ENCODE peak calls at places on chromosomes 11 and 22, in seven cellular contexts. One of them, this sample, is unnamed. For H3K27me3 and H3K36me3, the result is how much of the 10 kb centered on the place peaks cover.

GRCh38 chr11:75380716-75381420 is 18.4 kb upstream of the RPS3 start:
- DNase-seq in PC-3: peak
- DNase-seq in body of pancreas: peak
- DNase-seq in neural progenitor cell: no peak
- DNase-seq in BJ: no peak
- DNase-seq in SK-N-SH: no peak
- DNase-seq in gastrocnemius medialis: no peak
- DNase-seq in this sample: no peak

GRCh38 chr11:121053244-121053643 is 29.3 kb downstream of the TBCEL start:
- DNase-seq in gastrocnemius medialis: no peak
- DNase-seq in SK-N-SH: no peak
- DNase-seq in PC-3: no peak
- DNase-seq in BJ: no peak
- DNase-seq in body of pancreas: no peak
- DNase-seq in neural progenitor cell: no peak
- DNase-seq in this sample: no peak

GRCh38 chr11:64415286-64415685 is 56.3 kb downstream of the RPS6KA4 start:
- DNase-seq in gastrocnemius medialis: no peak
- DNase-seq in BJ: no peak
- DNase-seq in body of pancreas: no peak
- DNase-seq in neural progenitor cell: peak
- DNase-seq in PC-3: no peak
- DNase-seq in SK-N-SH: no peak
- DNase-seq in this sample: peak

GRCh38 chr11:126339866-126340434 is 15.5 kb upstream of the ST3GAL4 start:
- DNase-seq in neural progenitor cell: peak
- DNase-seq in BJ: no peak
- DNase-seq in PC-3: peak
- DNase-seq in body of pancreas: peak
- DNase-seq in gastrocnemius medialis: peak
- DNase-seq in SK-N-SH: no peak
- DNase-seq in this sample: no peak

GRCh38 chr11:1546077-1546535 is 26.0 kb downstream of the DUSP8 start:
- DNase-seq in SK-N-SH: no peak
- DNase-seq in PC-3: no peak
- DNase-seq in neural progenitor cell: no peak
- DNase-seq in gastrocnemius medialis: no peak
- DNase-seq in body of pancreas: peak
- DNase-seq in BJ: no peak
- DNase-seq in this sample: peak

GRCh38 chr11:106424111-106424510 is 346.6 kb downstream of the AASDHPPT start:
- DNase-seq in SK-N-SH: no peak
- DNase-seq in BJ: peak
- DNase-seq in gastrocnemius medialis: no peak
- DNase-seq in PC-3: peak
- DNase-seq in body of pancreas: no peak
- DNase-seq in neural progenitor cell: no peak
- DNase-seq in this sample: no peak

GRCh38 chr11:1015064-1015463 is 21.5 kb downstream of the MUC6 start:
- DNase-seq in SK-N-SH: no peak
- DNase-seq in body of pancreas: no peak
- DNase-seq in gastrocnemius medialis: no peak
- DNase-seq in BJ: no peak
- DNase-seq in neural progenitor cell: no peak
- DNase-seq in PC-3: no peak
- DNase-seq in this sample: no peak

GRCh38 chr11:125202977-125203376 is 38.4 kb downstream of the PKNOX2 start:
- DNase-seq in gastrocnemius medialis: no peak
- DNase-seq in body of pancreas: no peak
- DNase-seq in SK-N-SH: no peak
- DNase-seq in BJ: no peak
- DNase-seq in neural progenitor cell: no peak
- DNase-seq in PC-3: no peak
- DNase-seq in this sample: no peak

GRCh38 chr22:37443086-37443485 is 15.8 kb upstream of the ELFN2 start:
- DNase-seq in SK-N-SH: no peak
- DNase-seq in gastrocnemius medialis: no peak
- DNase-seq in body of pancreas: no peak
- DNase-seq in neural progenitor cell: no peak
- DNase-seq in BJ: no peak
- DNase-seq in PC-3: no peak
- DNase-seq in this sample: no peak

GRCh38 chr11:2381494-2382128 is 4.5 kb downstream of the CD81 start:
- DNase-seq in neural progenitor cell: no peak
- DNase-seq in SK-N-SH: no peak
- DNase-seq in PC-3: no peak
- DNase-seq in BJ: no peak
- DNase-seq in body of pancreas: no peak
- DNase-seq in gastrocnemius medialis: no peak
- DNase-seq in this sample: no peak

GRCh38 chr11:15341587-15341986 is 226.9 kb downstream of the INSC start:
- DNase-seq in body of pancreas: no peak
- DNase-seq in neural progenitor cell: peak
- DNase-seq in gastrocnemius medialis: no peak
- DNase-seq in BJ: no peak
- DNase-seq in SK-N-SH: no peak
- DNase-seq in PC-3: no peak
- DNase-seq in this sample: peak

GRCh38 chr11:73752216-73752867 is 8.5 kb downstream of the RAB6A start:
- DNase-seq in SK-N-SH: no peak
- DNase-seq in body of pancreas: peak
- DNase-seq in neural progenitor cell: no peak
- DNase-seq in BJ: no peak
- DNase-seq in gastrocnemius medialis: no peak
- DNase-seq in PC-3: no peak
- DNase-seq in this sample: no peak

GRCh38 chr11:96061094-96061493 is 137.2 kb upstream of the MTMR2 start:
- DNase-seq in body of pancreas: no peak
- DNase-seq in neural progenitor cell: no peak
- DNase-seq in BJ: no peak
- DNase-seq in gastrocnemius medialis: no peak
- DNase-seq in PC-3: no peak
- DNase-seq in SK-N-SH: no peak
- DNase-seq in this sample: no peak

GRCh38 chr11:57792870-57793269 is 31.3 kb downstream of the CTNND1 start:
- DNase-seq in PC-3: peak
- DNase-seq in SK-N-SH: no peak
- DNase-seq in BJ: no peak
- DNase-seq in gastrocnemius medialis: no peak
- DNase-seq in body of pancreas: no peak
- DNase-seq in neural progenitor cell: no peak
- DNase-seq in this sample: no peak

GRCh38 chr11:13023423-13023822 is 14.3 kb downstream of the RASSF10 start:
- DNase-seq in PC-3: no peak
- DNase-seq in SK-N-SH: no peak
- DNase-seq in neural progenitor cell: no peak
- DNase-seq in BJ: no peak
- DNase-seq in gastrocnemius medialis: no peak
- DNase-seq in body of pancreas: no peak
- DNase-seq in this sample: no peak

GRCh38 chr11:85048801-85049200 is 578.3 kb downstream of the DLG2 start:
- DNase-seq in gastrocnemius medialis: no peak
- DNase-seq in neural progenitor cell: no peak
- DNase-seq in BJ: no peak
- DNase-seq in SK-N-SH: no peak
- DNase-seq in body of pancreas: no peak
- DNase-seq in PC-3: no peak
- DNase-seq in this sample: no peak

GRCh38 chr11:120431633-120432032 is 79.9 kb upstream of the GRIK4 start:
- DNase-seq in gastrocnemius medialis: no peak
- DNase-seq in body of pancreas: no peak
- DNase-seq in PC-3: peak
- DNase-seq in BJ: no peak
- DNase-seq in SK-N-SH: peak
- DNase-seq in neural progenitor cell: peak
- DNase-seq in this sample: peak

GRCh38 chr11:127109796-127110195 is 109.2 kb upstream of the KIRREL3 start:
- DNase-seq in BJ: no peak
- DNase-seq in neural progenitor cell: no peak
- DNase-seq in PC-3: no peak
- DNase-seq in body of pancreas: no peak
- DNase-seq in gastrocnemius medialis: no peak
- DNase-seq in SK-N-SH: no peak
- DNase-seq in this sample: peak

GRCh38 chr22:23906641-23907040 is 12.5 kb downstream of the MIF start:
- DNase-seq in BJ: no peak
- DNase-seq in neural progenitor cell: no peak
- DNase-seq in SK-N-SH: no peak
- DNase-seq in gastrocnemius medialis: no peak
- DNase-seq in body of pancreas: no peak
- DNase-seq in PC-3: no peak
- DNase-seq in this sample: peak

GRCh38 chr22:28247667-28248363 is 328.8 kb upstream of the PITPNB start:
- DNase-seq in gastrocnemius medialis: no peak
- DNase-seq in body of pancreas: no peak
- DNase-seq in SK-N-SH: peak
- DNase-seq in BJ: no peak
- DNase-seq in PC-3: no peak
- DNase-seq in neural progenitor cell: peak
- DNase-seq in this sample: no peak

DNA sequence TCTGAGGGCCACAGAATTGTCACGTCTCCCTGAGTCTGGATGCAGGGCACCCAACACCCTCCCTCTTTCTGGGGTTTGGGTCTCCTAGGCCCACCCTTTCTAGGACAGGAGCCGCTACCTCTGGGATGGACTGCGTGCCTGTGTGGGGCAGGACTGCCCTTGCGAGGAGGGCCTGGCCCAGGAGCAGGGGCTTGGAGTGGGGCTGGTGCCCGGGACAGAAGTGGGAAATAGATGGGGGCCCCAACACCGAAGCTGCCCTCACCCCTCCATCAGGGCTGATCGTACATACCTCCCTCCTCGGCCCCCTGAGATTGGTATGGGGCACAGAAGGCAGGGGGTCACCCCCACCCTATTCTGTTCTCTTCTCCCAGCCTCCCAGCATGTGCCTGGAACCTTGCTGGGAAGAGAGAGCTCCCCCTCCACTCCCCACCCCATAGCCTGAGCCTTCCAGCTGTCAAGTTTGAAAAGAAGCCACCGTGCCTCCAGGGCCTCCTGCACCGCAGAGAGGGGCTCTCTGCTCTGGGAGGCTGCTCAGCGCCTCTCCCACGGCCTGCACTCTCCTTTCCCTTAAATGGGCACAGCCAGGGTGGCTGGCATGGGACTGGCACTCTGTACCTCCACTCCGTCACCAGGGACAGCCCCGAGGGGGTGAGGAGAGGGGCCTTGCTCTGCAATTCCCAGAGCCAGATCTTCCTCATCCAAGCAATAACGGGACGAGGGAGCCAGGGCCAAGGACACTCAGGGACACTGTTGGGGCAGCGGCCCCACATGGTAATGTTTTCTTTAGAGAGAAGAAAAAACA is 1.8 kb downstream of the LRRC10B start:
- DNase-seq in neural progenitor cell: no peak
- DNase-seq in body of pancreas: no peak
- DNase-seq in BJ: no peak
- DNase-seq in SK-N-SH: no peak
- DNase-seq in gastrocnemius medialis: no peak
- DNase-seq in PC-3: no peak
- DNase-seq in this sample: no peak
- H3K27me3 ChIP-seq in neural progenitor cell: half or more
- H3K27me3 ChIP-seq in body of pancreas: under half
- H3K27me3 ChIP-seq in BJ: under half
- H3K27me3 ChIP-seq in SK-N-SH: under half
- H3K27me3 ChIP-seq in gastrocnemius medialis: half or more
- H3K27me3 ChIP-seq in PC-3: under half
- H3K27me3 ChIP-seq in this sample: under half

DNA sequence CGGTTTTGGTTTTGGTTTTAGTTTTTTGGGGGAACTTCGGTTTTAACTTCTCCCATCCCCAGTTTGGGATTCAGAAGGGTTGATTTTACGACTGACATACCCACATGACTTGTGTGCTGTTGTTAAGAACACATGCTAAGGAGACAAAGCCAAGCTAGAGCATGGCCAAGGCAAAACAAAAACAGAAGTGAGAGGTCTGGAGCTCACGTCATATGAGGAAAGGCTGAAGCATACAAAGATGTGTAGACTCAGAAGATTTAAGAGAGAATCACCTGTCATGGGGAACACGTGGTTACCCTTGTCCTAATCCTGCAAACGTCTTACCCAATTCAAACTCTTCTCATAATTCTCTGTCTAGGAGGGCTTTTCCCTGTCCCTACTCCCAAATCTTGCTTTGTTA is 465.0 kb downstream of the FAM181B start:
- DNase-seq in BJ: no peak
- DNase-seq in PC-3: no peak
- DNase-seq in SK-N-SH: no peak
- DNase-seq in body of pancreas: no peak
- DNase-seq in neural progenitor cell: no peak
- DNase-seq in gastrocnemius medialis: no peak
- DNase-seq in this sample: no peak
- H3K4me3 ChIP-seq in BJ: no peak
- H3K4me3 ChIP-seq in PC-3: no peak
- H3K4me3 ChIP-seq in SK-N-SH: no peak
- H3K4me3 ChIP-seq in body of pancreas: no peak
- H3K4me3 ChIP-seq in neural progenitor cell: no peak
- H3K4me3 ChIP-seq in gastrocnemius medialis: no peak
- H3K4me3 ChIP-seq in this sample: no peak

GRCh38 chr11:10777806-10778205 is 26.8 kb downstream of the CTR9 start:
- DNase-seq in gastrocnemius medialis: no peak
- DNase-seq in body of pancreas: no peak
- DNase-seq in neural progenitor cell: no peak
- DNase-seq in BJ: no peak
- DNase-seq in SK-N-SH: no peak
- DNase-seq in PC-3: no peak
- DNase-seq in this sample: no peak
- H3K36me3 ChIP-seq in gastrocnemius medialis: under half
- H3K36me3 ChIP-seq in body of pancreas: under half
- H3K36me3 ChIP-seq in neural progenitor cell: under half
- H3K36me3 ChIP-seq in BJ: under half
- H3K36me3 ChIP-seq in SK-N-SH: under half
- H3K36me3 ChIP-seq in PC-3: under half
- H3K36me3 ChIP-seq in this sample: under half

GRCh38 chr11:44315947-44316387 is 6.0 kb upstream of the ALX4 start:
- DNase-seq in gastrocnemius medialis: no peak
- DNase-seq in PC-3: no peak
- DNase-seq in BJ: no peak
- DNase-seq in SK-N-SH: peak
- DNase-seq in body of pancreas: no peak
- DNase-seq in neural progenitor cell: peak
- DNase-seq in this sample: peak
- H3K27me3 ChIP-seq in gastrocnemius medialis: half or more
- H3K27me3 ChIP-seq in PC-3: half or more
- H3K27me3 ChIP-seq in BJ: under half
- H3K27me3 ChIP-seq in SK-N-SH: half or more
- H3K27me3 ChIP-seq in body of pancreas: half or more
- H3K27me3 ChIP-seq in neural progenitor cell: half or more
- H3K27me3 ChIP-seq in this sample: half or more

GRCh38 chr22:31122532-31123291 is at the start of gene INPP5J:
- DNase-seq in SK-N-SH: peak
- DNase-seq in PC-3: peak
- DNase-seq in body of pancreas: peak
- DNase-seq in neural progenitor cell: peak
- DNase-seq in gastrocnemius medialis: no peak
- DNase-seq in BJ: no peak
- DNase-seq in this sample: peak
- H3K4me3 ChIP-seq in SK-N-SH: peak
- H3K4me3 ChIP-seq in PC-3: peak
- H3K4me3 ChIP-seq in body of pancreas: peak
- H3K4me3 ChIP-seq in neural progenitor cell: peak
- H3K4me3 ChIP-seq in gastrocnemius medialis: peak
- H3K4me3 ChIP-seq in BJ: peak
- H3K4me3 ChIP-seq in this sample: peak

GRCh38 chr11:65599955-65600246 is 4.3 kb upstream of the KCNK7 start:
- DNase-seq in BJ: no peak
- DNase-seq in gastrocnemius medialis: no peak
- DNase-seq in body of pancreas: no peak
- DNase-seq in neural progenitor cell: no peak
- DNase-seq in PC-3: no peak
- DNase-seq in SK-N-SH: no peak
- DNase-seq in this sample: no peak
- H3K36me3 ChIP-seq in BJ: under half
- H3K36me3 ChIP-seq in gastrocnemius medialis: under half
- H3K36me3 ChIP-seq in body of pancreas: under half
- H3K36me3 ChIP-seq in neural progenitor cell: under half
- H3K36me3 ChIP-seq in PC-3: under half
- H3K36me3 ChIP-seq in SK-N-SH: under half
- H3K36me3 ChIP-seq in this sample: under half

This sample was measured in H7.